ENCODE peak calls at places on chromosomes 4 and X, in seven cellular contexts. H is ureter; T is left lung; Z is GM03348; U is iPS-NIHi11; W is T-helper 9 cell; J is activated T-helper 1 cell treated with anti-CD3 and anti-CD28 coated beads, Interleukin-12 subunit alpha, Interleukin-12 subunit beta, Interleukin-2, Interleukin-4 antibody, amounts not matched to agents 30 ng/mL and 10 ng/mL and 1 ng/mL, durations not matched to agents 14 hours and 24 hours and 36 hours. L is an unnamed sample.

GRCh38 chr4:26542996-26543395 is 40.9 kb upstream of the TBC1D19 start:
- DNase-seq in H (no peak), T (no peak), Z (no peak), U (no peak), W (no peak), J (no peak), L (no peak)

GRCh38 chr4:132540797-132541196 is 608.3 kb upstream of the PCDH10 start:
- DNase-seq in H (no peak), T (no peak), Z (no peak), U (no peak), W (no peak), J (no peak), L (no peak)

GRCh38 chrX:108270280-108270679 is 167.9 kb downstream of the COL4A6 start:
- DNase-seq in H (peak; percentile 46), T (no peak), Z (no peak), U (peak; percentile 3), W (no peak), J (no peak), L (no peak)

GRCh38 chr4:2788101-2788500 is 4.8 kb upstream of the SH3BP2 start:
- DNase-seq in H (no peak), T (no peak), Z (no peak), U (no peak), W (no peak), J (no peak), L (no peak)

GRCh38 chr4:108210989-108211725 is 42.4 kb upstream of the LEF1 start:
- DNase-seq in H (no peak), T (no peak), Z (no peak), U (no peak), W (no peak), J (no peak), L (no peak)

GRCh38 chrX:112760697-112761096 is 79.9 kb downstream of the AMOT start:
- DNase-seq in H (no peak), T (no peak), Z (peak; percentile 21), U (no peak), W (no peak), J (no peak), L (peak; percentile 37)

GRCh38 chr4:154741877-154742851 is 1.6 kb upstream of the LRAT start:
- DNase-seq in H (no peak), T (peak; percentile 68), Z (no peak), U (peak; percentile 37), W (no peak), J (no peak), L (no peak)

GRCh38 chr4:113961322-113961698 is 18.1 kb downstream of the ARSJ start:
- DNase-seq in H (no peak), T (no peak), Z (no peak), U (no peak), W (no peak), J (no peak), L (peak; percentile 85)

GRCh38 chr4:146495277-146495676 is 26.5 kb downstream of the SLC10A7 start:
- DNase-seq in H (no peak), T (no peak), Z (peak; percentile 14), U (no peak), W (no peak), J (no peak), L (peak; percentile 8)

GRCh38 chr4:100483796-100484195 is 34.0 kb downstream of the EMCN start:
- DNase-seq in H (no peak), T (no peak), Z (no peak), U (no peak), W (no peak), J (no peak), L (no peak)

L was measured in AG10803.